ENCODE peak calls at places on chromosomes 12 and 14, in five cellular contexts. X is lower leg skin, N is HTR-8/SVneo, U is GDM1, J is hippocampal formation. Q is an unnamed sample.

GRCh38 chr14:86541969-86542368 is 1012.0 kb downstream of the FLRT2 start:
- DNase-seq in J (no peak), N (no peak), U (no peak), X (no peak), Q (no peak)

GRCh38 chr12:57771271-57771872 is 533 bp downstream of the METTL1 start:
- DNase-seq in X (peak), U (peak), J (peak), N (peak), Q (peak)

GRCh38 chr12:6268484-6269157 is 41.9 kb upstream of the PLEKHG6 start:
- DNase-seq in N (no peak), U (no peak), X (no peak), J (no peak), Q (no peak)

GRCh38 chr12:107328442-107329133 is 235.2 kb upstream of the CRY1 start:
- DNase-seq in X (no peak), U (peak), N (peak), J (no peak), Q (no peak)

GRCh38 chr12:87441511-87441910 is 587.7 kb downstream of the C12orf50 start:
- DNase-seq in N (no peak), U (no peak), X (no peak), J (no peak), Q (no peak)

GRCh38 chr12:48973992-48974673 is 2.6 kb upstream of the WNT10B start:
- DNase-seq in X (no peak), N (no peak), U (no peak), J (no peak), Q (no peak)

GRCh38 chr14:69797573-69798338 is 715 bp upstream of the SLC10A1 start:
- DNase-seq in J (no peak), U (no peak), X (no peak), N (no peak), Q (no peak)

GRCh38 chr12:131699434-131699833 is 11.5 kb upstream of the SFSWAP start:
- DNase-seq in U (no peak), J (no peak), X (no peak), N (no peak), Q (no peak)

GRCh38 chr12:14993537-14994266 is 20.9 kb downstream of the PDE6H start:
- DNase-seq in J (no peak), U (no peak), N (peak), X (no peak), Q (no peak)

GRCh38 chr12:130356222-130356621 is 18.5 kb downstream of the PIWIL1 start:
- DNase-seq in U (no peak), J (no peak), X (peak), N (no peak), Q (no peak)

GRCh38 chr14:65958664-65959562 is 527.3 kb upstream of the CCDC196 start:
- DNase-seq in U (no peak), N (peak), J (peak), X (peak), Q (no peak)

GRCh38 chr12:130183585-130184370 is 21.5 kb downstream of the FZD10 start:
- DNase-seq in J (no peak), X (no peak), N (no peak), U (no peak), Q (no peak)

GRCh38 chr14:96051642-96052540 is 12.7 kb downstream of the C14orf132 start:
- DNase-seq in X (peak), J (no peak), U (no peak), N (no peak), Q (no peak)

GRCh38 chr12:116880213-116880816 is 926 bp downstream of the HRK start:
- DNase-seq in J (no peak), N (no peak), U (no peak), X (no peak), Q (no peak)

GRCh38 chr12:3726455-3726854 is 26.5 kb downstream of the CRACR2A start:
- DNase-seq in U (no peak), X (no peak), N (no peak), J (no peak), Q (no peak)

GRCh38 chr14:68814376-68815287 is 21.8 kb upstream of the ZFP36L1 start:
- DNase-seq in J (no peak), N (no peak), U (peak), X (no peak), Q (no peak)

GRCh38 chr12:12474931-12475485 is 87.7 kb downstream of the DUSP16 start:
- DNase-seq in U (no peak), N (no peak), J (no peak), X (no peak), Q (no peak)

GRCh38 chr14:42222924-42223471 is 616.3 kb downstream of the LRFN5 start:
- DNase-seq in N (peak), X (no peak), J (peak), U (no peak), Q (no peak)

GRCh38 chr14:71942904-71943694 is 10.9 kb downstream of the RGS6 start:
- DNase-seq in N (no peak), J (no peak), U (peak), X (no peak), Q (no peak)

GRCh38 chr12:104263580-104264358 is 39.8 kb upstream of the EID3 start:
- DNase-seq in X (no peak), U (peak), N (no peak), J (no peak), Q (no peak)

GRCh38 chr12:116592116-116592637 is 33.0 kb downstream of the MAP1LC3B2 start:
- DNase-seq in N (no peak), J (peak), U (no peak), X (peak), Q (peak)

GRCh38 chr14:57938533-57938932 is 72.6 kb upstream of the SLC35F4 start:
- DNase-seq in J (no peak), U (no peak), N (no peak), X (no peak), Q (no peak)

GRCh38 chr14:89351958-89352404 is 65.1 kb downstream of the FOXN3 start:
- DNase-seq in N (no peak), X (no peak), U (no peak), J (no peak), Q (no peak)

GRCh38 chr12:107396991-107397390 is 288.6 kb upstream of the PWP1 start:
- DNase-seq in U (no peak), X (no peak), N (no peak), J (no peak), Q (no peak)

GRCh38 chr12:58295268-58295667 is 353.9 kb downstream of the ATP23 start:
- DNase-seq in U (no peak), X (no peak), J (no peak), N (no peak), Q (no peak)

GRCh38 chr12:85971800-85972199 is 97.7 kb downstream of the NTS start:
- DNase-seq in U (no peak), X (no peak), J (no peak), N (no peak), Q (no peak)

GRCh38 chr12:121955258-121956040 is 37.1 kb downstream of the CFAP251 start:
- DNase-seq in N (peak), X (no peak), J (no peak), U (no peak), Q (no peak)

GRCh38 chr12:40622246-40622838 is 69.9 kb upstream of the CNTN1 start:
- DNase-seq in U (no peak), J (peak), X (peak), N (no peak), Q (no peak)

GRCh38 chr14:64761441-64762043 is 57.3 kb downstream of the PLEKHG3 start:
- DNase-seq in U (no peak), N (peak), X (no peak), J (no peak), Q (peak)

GRCh38 chr14:100818221-100818699 is 7.7 kb upstream of the MEG3 start:
- DNase-seq in N (no peak), U (no peak), X (no peak), J (no peak), Q (no peak)

GRCh38 chr12:10215451-10215850 is 2.8 kb downstream of the GABARAPL1 start:
- DNase-seq in N (no peak), U (no peak), J (no peak), X (no peak), Q (no peak)

Q was measured in left lung.